ENCODE peak calls at places on chromosomes 16 and 17, in eight cellular contexts. F is H1, O is adrenal gland, Z is stomach, G is NB4, D is HepG2, U is heart left ventricle, K is spleen. Y is an unnamed sample.

GRCh38 chr16:69073181-69073669 is 32.2 kb upstream of the HAS3 start:
- DNase-seq in F (no peak), O (peak; percentile 34), Z (no peak), G (no peak), D (peak; percentile 38), U (no peak), K (no peak), Y (peak; percentile 70)

GRCh38 chr17:73833779-73834613 is 189.8 kb upstream of the SDK2 start:
- DNase-seq in F (no peak), O (no peak), Z (no peak), G (no peak), D (no peak), U (no peak), K (peak; percentile 22), Y (no peak)

GRCh38 chr17:42276359-42276608 is at the start of gene STAT5B:
- DNase-seq in F (no peak), O (peak; percentile 37), Z (peak; percentile 80), G (peak; percentile 80), D (no peak), U (peak; percentile 89), K (peak; percentile 95), Y (peak; percentile 80)

GRCh38 chr17:75845058-75845711 is 981 bp upstream of the UNC13D start:
- DNase-seq in F (peak; percentile 57), O (peak; percentile 97), Z (peak; percentile 93), G (peak; percentile 98), D (peak; percentile 86), U (peak; percentile 91), K (peak; percentile 94), Y (peak; percentile 92)

GRCh38 chr16:53052519-53053501 is at the start of gene CHD9NB:
- DNase-seq in F (no peak), O (peak; percentile 64), Z (no peak), G (peak; percentile 74), D (peak; percentile 89), U (no peak), K (no peak), Y (peak; percentile 77)

GRCh38 chr17:61970030-61970429 is 42.2 kb upstream of the INTS2 start:
- DNase-seq in F (no peak), O (no peak), Z (no peak), G (peak; percentile 62), D (no peak), U (no peak), K (no peak), Y (no peak)

GRCh38 chr17:20026960-20027359 is 17.8 kb downstream of the SPECC1 start:
- DNase-seq in F (no peak), O (no peak), Z (no peak), G (peak; percentile 27), D (no peak), U (no peak), K (no peak), Y (no peak)

GRCh38 chr17:27667656-27668487 is 36.9 kb downstream of the LGALS9 start:
- DNase-seq in F (no peak), O (no peak), Z (no peak), G (no peak), D (no peak), U (no peak), K (peak; percentile 54), Y (no peak)

GRCh38 chr17:52106638-52107261 is 51.8 kb downstream of the CA10 start:
- DNase-seq in F (no peak), O (peak; percentile 64), Z (peak; percentile 50), G (peak; percentile 49), D (peak; percentile 33), U (no peak), K (no peak), Y (peak; percentile 18)

GRCh38 chr17:46978489-46979022 is 497 bp downstream of the RPRML start:
- DNase-seq in F (no peak), O (no peak), Z (no peak), G (no peak), D (no peak), U (no peak), K (no peak), Y (no peak)

GRCh38 chr17:81871387-81872120 is 417 bp upstream of the ARHGDIA start:
- DNase-seq in F (no peak), O (peak; percentile 96), Z (peak; percentile 96), G (peak; percentile 90), D (peak; percentile 86), U (peak; percentile 98), K (peak; percentile 97), Y (peak; percentile 90)

GRCh38 chr16:57620316-57621231 is 7.9 kb upstream of the ADGRG1 start:
- DNase-seq in F (no peak), O (no peak), Z (peak; percentile 88), G (no peak), D (no peak), U (peak; percentile 49), K (peak; percentile 46), Y (no peak)

GRCh38 chr17:35170968-35171771 is 23.0 kb downstream of the SLC35G3 start:
- DNase-seq in F (no peak), O (peak; percentile 21), Z (no peak), G (peak; percentile 23), D (no peak), U (no peak), K (no peak), Y (no peak)

GRCh38 chr16:49495151-49495566 is 121.6 kb downstream of the C16orf78 start:
- DNase-seq in F (no peak), O (no peak), Z (no peak), G (no peak), D (no peak), U (no peak), K (peak; percentile 42), Y (no peak)

GRCh38 chr17:78997231-78997741 is 12.3 kb downstream of the CANT1 start:
- DNase-seq in F (no peak), O (peak; percentile 28), Z (no peak), G (no peak), D (no peak), U (no peak), K (no peak), Y (no peak)

GRCh38 chr17:77186141-77186604 is 45.4 kb downstream of the SEC14L1 start:
- DNase-seq in F (no peak), O (peak; percentile 76), Z (no peak), G (peak; percentile 28), D (no peak), U (no peak), K (no peak), Y (no peak)

GRCh38 chr17:16406742-16407674 is 8.4 kb upstream of the TRPV2 start:
- DNase-seq in F (peak; percentile 56), O (no peak), Z (no peak), G (no peak), D (no peak), U (peak; percentile 78), K (peak; percentile 75), Y (no peak)

GRCh38 chr16:24188751-24189318 is 67.3 kb upstream of the CACNG3 start:
- DNase-seq in F (no peak), O (no peak), Z (no peak), G (no peak), D (no peak), U (no peak), K (no peak), Y (no peak)

GRCh38 chr16:24188143-24188542 is 68.0 kb upstream of the CACNG3 start:
- DNase-seq in F (no peak), O (no peak), Z (no peak), G (no peak), D (no peak), U (no peak), K (no peak), Y (no peak)

GRCh38 chr16:24189941-24190340 is 66.2 kb upstream of the CACNG3 start:
- DNase-seq in F (no peak), O (no peak), Z (no peak), G (no peak), D (no peak), U (no peak), K (no peak), Y (no peak)

DNA sequence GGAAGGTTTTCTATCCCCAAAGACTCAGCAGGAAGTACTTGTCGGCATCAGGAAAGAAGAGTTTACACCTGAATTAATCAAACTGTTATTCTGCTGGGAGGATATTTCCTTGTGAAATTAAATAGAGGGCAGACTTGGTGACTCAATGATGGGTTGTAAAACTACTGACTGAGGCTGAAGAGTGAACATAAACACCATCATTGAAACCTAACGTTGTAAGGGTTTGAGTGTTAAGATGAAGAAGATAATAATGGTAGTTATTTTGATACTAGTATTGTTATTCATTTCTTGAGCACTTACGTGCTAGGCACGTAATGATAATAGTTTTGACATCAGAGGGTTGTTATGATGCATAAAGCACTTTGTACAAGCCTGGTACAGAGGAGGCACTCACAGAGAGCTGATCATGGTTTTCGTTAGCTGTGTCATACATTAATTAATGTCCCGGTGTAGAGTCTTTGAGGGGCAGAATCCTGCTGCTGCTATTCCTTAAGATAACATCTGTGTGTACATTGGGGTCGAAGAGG is 64.2 kb upstream of the CACNG3 start:
- DNase-seq in F (no peak), O (no peak), Z (no peak), G (no peak), D (no peak), U (no peak), K (no peak), Y (no peak)
- TF ChIP-seq POLR2A in F (no peak), O (no peak), Z (no peak), G (no peak), D (no peak), U (no peak), K (no peak), Y (no peak)

DNA sequence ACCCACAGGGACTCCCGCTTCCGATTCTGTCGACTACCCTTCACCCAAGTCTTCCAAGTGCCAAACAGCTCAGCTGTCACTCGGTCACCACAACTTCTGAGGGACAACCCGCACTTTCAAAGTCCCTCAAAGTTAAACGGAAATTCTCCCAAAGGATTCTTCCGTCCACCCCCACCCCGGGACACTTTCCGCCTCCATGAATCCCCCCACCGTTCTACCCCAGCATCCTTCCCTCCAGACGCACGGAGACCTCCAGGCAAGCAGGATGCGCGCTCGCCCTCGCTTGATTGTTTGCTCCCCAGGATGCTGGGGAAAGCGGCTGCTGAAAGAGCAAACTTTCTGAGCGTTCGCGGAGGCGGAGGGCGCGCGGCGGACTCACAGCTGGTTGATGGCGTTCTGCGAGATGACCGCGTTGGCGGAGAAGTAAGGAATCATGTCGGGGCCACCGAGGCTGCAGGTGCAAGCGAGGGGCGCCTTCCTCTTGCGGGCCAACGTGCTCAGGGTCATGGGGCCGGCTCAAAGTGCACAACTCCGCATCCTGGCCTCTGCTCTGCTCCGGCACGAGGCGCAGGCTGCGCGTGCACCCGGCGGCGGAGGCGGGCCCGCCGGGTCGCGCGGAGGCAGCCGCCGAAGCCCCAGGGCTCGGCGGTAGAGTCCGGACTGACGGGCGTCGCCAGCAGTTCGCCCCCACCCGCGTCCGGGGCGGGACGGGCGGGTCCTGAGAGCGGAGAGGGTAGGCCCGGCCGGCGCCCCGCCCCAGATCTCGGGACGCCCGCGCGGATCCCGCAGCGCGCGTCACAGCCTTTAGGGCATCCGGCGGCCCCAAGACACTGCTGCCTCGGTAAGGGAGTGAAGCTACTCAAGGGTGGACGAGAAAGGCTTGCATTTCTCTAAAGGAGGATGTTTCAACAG is 138.3 kb upstream of the CORO6 start:
- DNase-seq in F (peak; percentile 36), O (peak; percentile 86), Z (peak; percentile 82), G (peak; percentile 93), D (peak; percentile 60), U (peak; percentile 97), K (peak; percentile 99), Y (peak; percentile 67)
- TF ChIP-seq POLR2A in F (peak; percentile 48), O (peak; percentile 67), Z (no peak), G (peak; percentile 65), D (peak; percentile 55), U (peak; percentile 89), K (peak; percentile 76), Y (peak; percentile 33)

GRCh38 chr17:65817951-65818350 is 256.5 kb upstream of the AXIN2 start:
- DNase-seq in F (no peak), O (no peak), Z (no peak), G (no peak), D (no peak), U (no peak), K (no peak), Y (no peak)
- TF ChIP-seq POLR2A in F (no peak), O (no peak), Z (no peak), G (no peak), D (no peak), U (no peak), K (no peak), Y (no peak)

GRCh38 chr16:4937782-4938682 is 1.1 kb upstream of the PPL start:
- DNase-seq in F (no peak), O (peak; percentile 62), Z (no peak), G (no peak), D (no peak), U (no peak), K (no peak), Y (no peak)
- TF ChIP-seq POLR2A in F (no peak), O (no peak), Z (no peak), G (no peak), D (no peak), U (no peak), K (no peak), Y (no peak)